ENCODE peak calls at places on chromosomes 12 and 14, in nine cellular contexts. D is prostate gland, W is cardiac fibroblast, H is uterus, F is bronchial epithelial cell, C is tibial artery, X is ovary, S is mucosa of descending colon, Q is esophagus muscularis mucosa. A is an unnamed sample.

GRCh38 chr12:77746108-77746507 is 84.6 kb upstream of the NAV3 start:
- DNase-seq in X (no peak), H (no peak), D (no peak), F (no peak), W (peak; percentile 36), S (no peak), C (no peak), Q (no peak), A (no peak)

GRCh38 chr14:87233806-87234384 is 759.1 kb downstream of the GALC start:
- DNase-seq in S (no peak), Q (no peak), W (no peak), X (no peak), D (no peak), C (no peak), H (no peak), F (peak; percentile 69), A (no peak)

GRCh38 chr12:26810330-26810729 is 22.7 kb downstream of the ITPR2 start:
- DNase-seq in D (peak; percentile 47), Q (no peak), W (peak; percentile 91), H (peak; percentile 36), C (peak; percentile 86), S (no peak), F (peak; percentile 77), X (peak; percentile 47), A (peak; percentile 76)

GRCh38 chr12:29389295-29389919 is 8.4 kb upstream of the ERGIC2 start:
- DNase-seq in F (no peak), D (no peak), X (no peak), Q (no peak), H (no peak), C (no peak), W (no peak), S (peak; percentile 52), A (no peak)

GRCh38 chr12:51399893-51400292 is 8.7 kb upstream of the GALNT6 start:
- DNase-seq in C (no peak), F (no peak), S (no peak), H (no peak), Q (no peak), X (no peak), W (no peak), D (no peak), A (no peak)

GRCh38 chr12:124267205-124267778 is 27.6 kb upstream of the RFLNA start:
- DNase-seq in Q (no peak), H (no peak), W (no peak), S (no peak), X (no peak), F (no peak), D (no peak), C (no peak), A (no peak)

GRCh38 chr14:98926151-98926550 is 345.8 kb downstream of the BCL11B start:
- DNase-seq in W (no peak), D (no peak), Q (no peak), C (no peak), F (no peak), X (no peak), H (no peak), S (no peak), A (no peak)

GRCh38 chr14:19902409-19902808 is 18.0 kb upstream of the OR4K5 start:
- DNase-seq in C (no peak), F (no peak), Q (no peak), H (no peak), D (no peak), W (no peak), S (no peak), X (no peak), A (no peak)

GRCh38 chr12:49868952-49869815 is 26.3 kb upstream of the BCDIN3D start:
- DNase-seq in F (no peak), W (peak; percentile 100), H (peak; percentile 97), C (peak; percentile 90), D (peak; percentile 65), S (peak; percentile 78), X (peak; percentile 91), Q (peak; percentile 96), A (peak; percentile 58)

GRCh38 chr12:57852620-57853509 is 6.3 kb upstream of the CTDSP2 start:
- DNase-seq in S (no peak), H (peak; percentile 82), X (peak; percentile 73), W (peak; percentile 37), Q (no peak), C (peak; percentile 89), F (no peak), D (peak; percentile 51), A (no peak)

GRCh38 chr12:93358821-93359220 is 18.9 kb upstream of the NUDT4 start:
- DNase-seq in H (no peak), F (no peak), Q (no peak), X (no peak), W (no peak), D (no peak), C (no peak), S (no peak), A (no peak)

GRCh38 chr12:100213016-100213891 is 12.6 kb downstream of the ACTR6 start:
- DNase-seq in F (no peak), Q (peak; percentile 62), W (no peak), C (peak; percentile 3), H (no peak), X (no peak), S (no peak), D (no peak), A (no peak)

GRCh38 chr14:68349900-68350323 is 443.0 kb downstream of the ZFP36L1 start:
- DNase-seq in W (peak; percentile 37), C (no peak), X (no peak), H (no peak), Q (no peak), F (peak; percentile 62), D (no peak), S (no peak), A (no peak)

GRCh38 chr14:105486974-105487448 is 325 bp downstream of the CRIP1 start:
- DNase-seq in Q (no peak), C (peak; percentile 95), X (peak; percentile 47), S (peak; percentile 86), D (no peak), H (peak; percentile 60), F (no peak), W (no peak), A (no peak)

GRCh38 chr12:119942386-119942785 is 46.6 kb upstream of the BICDL1 start:
- DNase-seq in C (no peak), W (no peak), H (no peak), Q (no peak), F (no peak), D (no peak), S (no peak), X (no peak), A (no peak)

GRCh38 chr14:36519431-36520321 is at the start of gene NKX2-1:
- DNase-seq in X (no peak), C (no peak), S (no peak), F (no peak), Q (peak; percentile 91), D (no peak), W (no peak), H (no peak), A (no peak)

GRCh38 chr14:36522347-36522971 is 2.4 kb upstream of the NKX2-1 start:
- DNase-seq in S (no peak), Q (peak; percentile 77), W (no peak), C (no peak), F (no peak), X (no peak), D (no peak), H (no peak), A (no peak)

GRCh38 chr14:36521598-36522345 is 1.7 kb upstream of the NKX2-1 start:
- DNase-seq in F (no peak), X (no peak), D (no peak), H (no peak), Q (peak; percentile 83), W (no peak), C (no peak), S (no peak), A (no peak)

GRCh38 chr14:36518586-36519430 is 1.2 kb downstream of the NKX2-1 start:
- DNase-seq in S (no peak), Q (peak; percentile 85), D (no peak), H (no peak), W (no peak), F (no peak), X (no peak), C (no peak), A (no peak)

GRCh38 chr14:36520601-36521525 is 831 bp upstream of the NKX2-1 start:
- DNase-seq in F (no peak), H (no peak), X (no peak), Q (peak; percentile 57), D (no peak), W (peak; percentile 15), C (no peak), S (no peak), A (no peak)
- H3K4me3 ChIP-seq in F (peak overlapping the region; percentile 52), H (no peak overlapping the region), X (no peak overlapping the region), Q (peak overlapping the region; percentile 43), D (no peak overlapping the region), W (no peak overlapping the region), C (peak overlapping the region; percentile 41), S (no peak overlapping the region), A (no peak overlapping the region)

GRCh38 chr12:2739832-2740641 is 54.7 kb upstream of the FKBP4 start:
- DNase-seq in W (peak; percentile 62), F (peak; percentile 20), Q (peak; percentile 45), D (peak; percentile 10), X (no peak), H (no peak), C (no peak), S (no peak), A (peak; percentile 15)
- TF ChIP-seq CTCF in W (peak; percentile 61), F (peak; percentile 39), Q (peak; percentile 26), D (peak; percentile 52), X (peak; percentile 25), H (no peak), C (peak; percentile 63), S (no peak), A (peak; percentile 60)

GRCh38 chr14:22668863-22669262 is 24.7 kb upstream of the OR6J1 start:
- DNase-seq in Q (no peak), F (no peak), C (no peak), H (no peak), X (no peak), W (no peak), D (no peak), S (no peak), A (no peak)
- H3K4me3 ChIP-seq in Q (no peak overlapping the region), F (no peak overlapping the region), C (no peak overlapping the region), H (no peak overlapping the region), X (no peak overlapping the region), W (no peak overlapping the region), D (no peak overlapping the region), S (no peak overlapping the region), A (no peak overlapping the region)

GRCh38 chr12:67786086-67786485 is 137.5 kb downstream of the DYRK2 start:
- DNase-seq in C (no peak), S (no peak), H (no peak), F (no peak), W (no peak), Q (no peak), X (no peak), D (no peak), A (no peak)

GRCh38 chr12:67782573-67782972 is 134.0 kb downstream of the DYRK2 start:
- DNase-seq in H (no peak), C (no peak), X (no peak), D (no peak), F (no peak), S (no peak), W (no peak), Q (no peak), A (no peak)

GRCh38 chr12:67788118-67788517 is 139.6 kb downstream of the DYRK2 start:
- DNase-seq in D (no peak), H (no peak), C (no peak), W (no peak), X (no peak), Q (no peak), F (no peak), S (no peak), A (no peak)

GRCh38 chr12:67783393-67783792 is 134.8 kb downstream of the DYRK2 start:
- DNase-seq in D (no peak), H (no peak), W (no peak), S (no peak), X (no peak), C (no peak), F (no peak), Q (no peak), A (no peak)

GRCh38 chr12:67784831-67785230 is 136.3 kb downstream of the DYRK2 start:
- DNase-seq in S (no peak), C (no peak), H (no peak), F (no peak), Q (no peak), X (no peak), W (no peak), D (no peak), A (no peak)
- TF ChIP-seq CTCF in S (no peak), C (no peak), H (no peak), F (no peak), Q (no peak), X (no peak), W (no peak), D (no peak), A (no peak)